ENCODE peak calls at places on chromosomes 13 and 19, in four cellular contexts. W, H, T and O are unnamed samples.

GRCh38 chr19:30757836-30758617 is 385.8 kb downstream of the ZNF536 start:
- DNase-seq in W (no peak), H (no peak), T (no peak), O (no peak)

GRCh38 chr13:102597029-102598015 is 536 bp downstream of the TPP2 start:
- DNase-seq in W (no peak), H (no peak), T (peak), O (no peak)

GRCh38 chr19:16619456-16619855 is 8.5 kb downstream of the MED26 start:
- DNase-seq in W (no peak), H (no peak), T (no peak), O (no peak)

GRCh38 chr13:43537124-43537523 is 249.6 kb downstream of the ENOX1 start:
- DNase-seq in W (no peak), H (no peak), T (no peak), O (no peak)

GRCh38 chr19:16342002-16342715 is 17.5 kb downstream of the KLF2 start:
- DNase-seq in W (no peak), H (peak), T (no peak), O (no peak)

GRCh38 chr19:1768248-1768647 is 14.9 kb downstream of the ONECUT3 start:
- DNase-seq in W (peak), H (no peak), T (peak), O (peak)

GRCh38 chr19:3699071-3699740 is 1.1 kb downstream of the PIP5K1C start:
- DNase-seq in W (no peak), H (no peak), T (peak), O (no peak)

GRCh38 chr19:4174212-4174894 is 8.0 kb downstream of the SIRT6 start:
- DNase-seq in W (no peak), H (no peak), T (no peak), O (no peak)

GRCh38 chr19:2550431-2551171 is 74.7 kb downstream of the GADD45B start:
- DNase-seq in W (no peak), H (no peak), T (no peak), O (no peak)

GRCh38 chr19:4256563-4256962 is 9.7 kb downstream of the YJU2 start:
- DNase-seq in W (no peak), H (no peak), T (no peak), O (no peak)

GRCh38 chr19:6113616-6114188 is 3.4 kb upstream of the RFX2 start:
- DNase-seq in W (no peak), H (no peak), T (no peak), O (no peak)

GRCh38 chr19:6105444-6105843 is 4.9 kb downstream of the RFX2 start:
- DNase-seq in W (no peak), H (no peak), T (no peak), O (no peak)

GRCh38 chr19:6110360-6110977 is at the start of gene RFX2:
- DNase-seq in W (peak), H (peak), T (peak), O (peak)

GRCh38 chr19:6109947-6110346 is 353 bp downstream of the RFX2 start:
- DNase-seq in W (no peak), H (no peak), T (no peak), O (no peak)

DNA sequence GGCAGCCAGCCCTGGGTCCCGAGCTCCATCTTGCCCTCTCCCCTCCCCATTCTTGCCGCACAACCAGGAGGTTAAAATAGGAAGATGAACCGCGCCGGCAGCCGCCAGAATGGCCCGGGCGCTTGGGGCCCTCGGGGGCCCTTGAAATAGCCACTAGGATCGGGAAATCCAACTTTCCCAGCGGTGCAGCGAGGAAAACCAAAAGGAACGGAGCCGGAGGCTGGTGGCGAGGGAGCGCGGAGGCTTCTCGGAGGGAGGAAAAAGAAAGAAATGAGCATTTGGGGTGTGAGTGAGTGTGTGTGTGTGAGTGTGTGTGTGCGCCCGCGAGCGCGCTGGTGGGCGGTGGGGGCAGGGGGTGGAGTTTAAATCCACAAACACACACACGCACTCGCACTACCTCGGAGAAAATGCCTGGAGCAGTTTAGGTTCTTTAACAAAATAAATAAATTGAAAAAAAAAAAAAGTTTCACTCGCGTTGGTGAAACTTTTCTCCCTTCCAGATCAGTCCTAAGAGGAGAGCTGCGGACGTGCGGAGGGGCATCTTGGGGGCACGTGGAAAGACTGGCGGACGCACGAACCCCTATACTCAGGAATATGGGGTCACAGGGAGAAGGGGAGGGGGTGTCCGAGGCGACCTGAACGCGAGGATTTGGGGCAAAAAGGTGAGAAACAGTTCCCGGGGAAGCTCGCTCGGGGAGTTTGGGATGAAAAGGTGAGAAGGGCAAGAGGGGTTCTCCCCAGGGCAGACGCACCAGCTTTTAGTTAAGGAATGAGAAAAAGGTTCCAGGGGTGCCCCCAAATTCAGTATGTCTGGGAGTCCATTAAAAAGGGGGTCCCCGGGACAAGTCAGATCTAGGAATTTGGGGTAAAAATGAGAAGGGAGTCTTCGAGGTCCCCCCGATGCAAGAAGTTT is 1.3 kb downstream of the RFX2 start:
- DNase-seq in W (no peak), H (no peak), T (peak), O (peak)
- TF ChIP-seq CREM in W (no peak), H (no peak), T (no peak), O (no peak)

GRCh38 chr13:100517706-100518105 is 70.9 kb downstream of the GGACT start:
- DNase-seq in W (no peak), H (no peak), T (no peak), O (no peak)
- TF ChIP-seq CREM in W (no peak), H (no peak), T (no peak), O (no peak)

DNA sequence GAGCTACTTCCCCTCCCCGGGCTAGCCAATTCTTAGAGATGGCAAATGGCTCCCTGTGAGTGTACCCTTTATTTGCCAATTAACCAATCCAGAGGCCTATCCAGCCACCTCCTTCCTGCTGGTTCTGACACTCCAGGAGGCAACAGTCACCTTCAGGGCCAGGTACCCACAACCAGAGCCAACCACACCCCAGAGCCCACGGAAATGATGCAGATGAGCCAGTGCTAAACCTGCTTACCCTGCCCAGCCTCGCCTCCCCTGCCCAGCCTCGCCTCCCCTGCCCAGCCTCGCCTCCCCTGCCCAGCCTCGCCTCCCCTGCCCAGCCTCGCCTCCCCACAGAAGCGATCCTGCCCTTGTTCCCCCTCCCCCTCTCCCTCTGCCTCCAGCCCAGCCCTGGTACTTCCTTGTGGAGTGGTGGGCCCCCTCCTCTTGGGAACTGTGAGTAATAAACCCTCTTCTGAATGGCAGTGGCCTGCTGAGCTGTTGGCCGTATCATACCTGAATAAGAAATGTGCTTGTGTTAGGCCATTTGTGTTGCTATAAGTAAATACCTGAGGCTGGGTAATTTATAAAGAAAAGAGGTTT is 173.8 kb upstream of the RNF113B start:
- DNase-seq in W (no peak), H (no peak), T (no peak), O (no peak)
- TF ChIP-seq CREM in W (no peak), H (no peak), T (no peak), O (no peak)

GRCh38 chr19:47512183-47512947 is 2.5 kb downstream of the NAPA start:
- DNase-seq in W (peak), H (no peak), T (no peak), O (no peak)

GRCh38 chr19:47511681-47512080 is 3.2 kb downstream of the NAPA start:
- DNase-seq in W (no peak), H (no peak), T (no peak), O (no peak)

GRCh38 chr19:47510516-47511127 is 4.2 kb downstream of the NAPA start:
- DNase-seq in W (no peak), H (no peak), T (no peak), O (no peak)

GRCh38 chr19:47509973-47510372 is 4.9 kb downstream of the NAPA start:
- DNase-seq in W (no peak), H (no peak), T (no peak), O (no peak)

DNA sequence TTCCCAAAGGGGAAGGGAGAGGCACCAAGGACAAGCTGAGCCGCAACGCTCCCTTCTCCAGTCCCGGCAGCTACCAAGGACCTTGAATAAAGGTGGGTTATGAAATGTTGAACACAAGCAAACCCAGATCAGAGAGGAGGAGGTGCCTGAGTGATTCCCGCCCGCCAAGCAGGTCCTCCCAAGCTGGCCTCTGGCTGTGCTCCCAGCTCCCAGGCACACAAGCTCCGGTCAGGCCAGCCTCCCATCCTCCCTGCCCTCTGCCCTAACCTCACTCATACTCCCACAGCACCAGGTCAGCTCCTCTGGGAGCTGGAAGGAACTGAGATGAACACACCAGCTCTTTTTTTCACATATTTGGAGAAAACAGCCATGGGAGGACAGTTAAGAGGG is 3.7 kb downstream of the NAPA start:
- DNase-seq in W (no peak), H (no peak), T (no peak), O (no peak)
- TF ChIP-seq CREM in W (no peak), H (no peak), T (no peak), O (no peak)

GRCh38 chr13:67192751-67193150 is 37.4 kb downstream of the PCDH9 start:
- DNase-seq in W (no peak), H (no peak), T (no peak), O (no peak)
- TF ChIP-seq CREM in W (no peak), H (no peak), T (no peak), O (no peak)

DNA sequence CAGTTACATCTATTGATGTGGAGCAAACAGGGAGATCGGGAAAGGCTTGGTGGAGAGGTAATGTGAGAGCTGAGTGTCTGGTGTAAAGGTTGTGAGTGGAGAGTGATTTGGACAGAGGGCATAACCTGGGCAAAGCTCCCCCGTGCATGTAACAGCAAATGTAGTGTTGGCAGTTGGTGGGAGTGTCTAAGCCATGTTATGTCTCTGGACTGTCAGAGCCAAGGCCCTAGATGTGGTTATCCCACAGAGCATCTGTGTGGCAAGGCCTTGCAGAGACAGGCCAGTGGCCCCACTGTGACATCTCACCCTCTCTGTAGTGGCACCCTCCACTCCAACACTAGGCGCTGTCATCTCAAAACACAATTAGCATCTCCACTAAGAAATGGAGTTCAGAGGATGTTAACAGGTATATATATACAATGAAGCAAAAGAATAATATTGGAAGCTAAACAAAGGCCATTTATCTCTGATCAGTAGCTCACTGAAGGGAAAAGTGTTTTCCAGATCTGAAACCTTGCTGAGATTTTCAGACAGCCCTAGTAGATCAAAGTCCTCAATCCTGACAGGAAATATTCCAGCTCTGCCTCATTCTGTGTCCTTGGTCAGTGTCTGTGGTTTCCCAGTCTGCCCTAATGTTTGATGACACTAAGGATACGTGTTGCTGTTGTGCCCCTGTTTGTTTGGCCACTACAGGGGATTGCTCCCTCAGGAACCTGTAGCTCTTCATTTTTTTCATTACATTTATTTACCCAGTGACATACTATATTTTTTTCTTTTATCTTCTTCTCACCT is 20.2 kb downstream of the POLR1D start:
- DNase-seq in W (peak), H (no peak), T (no peak), O (no peak)
- TF ChIP-seq CREM in W (peak), H (no peak), T (no peak), O (no peak)

DNA sequence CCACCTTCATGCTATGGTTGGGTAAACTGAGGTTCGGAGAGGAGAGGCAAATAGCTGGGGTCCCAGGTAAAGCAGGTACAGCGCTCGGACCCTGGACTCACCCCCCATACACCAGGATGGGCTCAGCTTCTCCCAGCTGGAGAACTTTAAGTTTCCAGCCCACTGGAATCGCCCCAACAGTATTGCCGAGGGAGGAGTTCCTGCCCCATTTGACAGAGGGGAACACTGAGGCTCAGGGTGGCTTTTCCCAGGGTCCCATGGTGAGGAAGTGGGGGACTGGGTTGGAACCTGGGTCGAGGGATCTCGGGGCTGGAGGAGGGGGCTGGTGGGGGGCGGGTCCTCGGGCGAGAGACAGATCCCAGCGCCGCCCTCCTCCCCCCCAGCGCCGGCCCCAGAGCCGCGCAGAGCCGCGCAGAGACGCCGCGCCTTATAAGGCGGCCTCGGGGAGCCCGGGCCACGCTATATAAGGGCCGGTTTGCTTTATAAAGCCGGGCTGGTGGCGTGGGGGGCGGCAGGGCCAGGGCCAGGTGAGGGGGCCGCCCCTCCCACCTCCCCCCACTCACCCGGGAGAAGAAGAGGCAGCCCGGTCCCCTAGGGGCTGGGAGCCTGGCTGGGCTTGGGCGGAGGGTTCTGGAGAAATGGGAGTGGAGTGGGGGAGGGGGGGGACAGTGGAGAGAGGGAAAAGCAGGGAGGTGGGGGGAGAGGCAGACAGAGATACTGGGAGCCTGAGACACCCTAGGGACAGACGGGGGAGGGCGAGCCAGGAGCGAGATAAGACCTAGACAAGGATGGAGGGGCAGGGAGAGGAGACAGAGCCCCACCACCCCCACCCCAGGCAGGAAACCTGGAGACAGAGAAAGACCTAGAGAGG is 1.1 kb downstream of the CNN1 start:
- DNase-seq in W (no peak), H (no peak), T (peak), O (peak)
- TF ChIP-seq CREM in W (no peak), H (no peak), T (no peak), O (no peak)